ENCODE peak calls at places on chromosome 16, in six cellular contexts. U is endothelial cell of umbilical vein, V is HepG2, H is GM12878, T is NB4, L is K562. S is an unnamed sample.

GRCh38 chr16:28010671-28011070 is 52.8 kb downstream of the GSG1L start:
- DNase-seq in T (peak), L (no peak), U (no peak), H (no peak), V (no peak), S (no peak)

GRCh38 chr16:77881355-77882003 is 93.1 kb downstream of the VAT1L start:
- DNase-seq in U (no peak), H (no peak), V (no peak), T (no peak), L (no peak), S (no peak)

GRCh38 chr16:65384441-65384840 is 262.6 kb upstream of the CDH11 start:
- DNase-seq in L (no peak), V (no peak), H (no peak), T (peak), U (peak), S (no peak)

GRCh38 chr16:82638095-82638798 is 11.5 kb downstream of the CDH13 start:
- DNase-seq in V (no peak), T (no peak), U (peak), H (no peak), L (no peak), S (no peak)

GRCh38 chr16:27330542-27330941 is 16.8 kb downstream of the IL4R start:
- DNase-seq in L (no peak), U (peak), V (no peak), H (no peak), T (no peak), S (no peak)

GRCh38 chr16:46757339-46758050 is 9.4 kb upstream of the MYLK3 start:
- DNase-seq in L (peak), H (no peak), U (no peak), T (no peak), V (no peak), S (no peak)

GRCh38 chr16:56362706-56363105 is 62.6 kb downstream of the AMFR start:
- DNase-seq in V (no peak), H (no peak), T (no peak), U (no peak), L (no peak), S (no peak)

GRCh38 chr16:48444574-48444973 is 59.4 kb upstream of the SIAH1 start:
- DNase-seq in H (no peak), T (no peak), V (no peak), L (no peak), U (peak), S (peak)

GRCh38 chr16:280552-280951 is at the start of gene ARHGDIG:
- DNase-seq in L (no peak), T (no peak), H (no peak), U (no peak), V (no peak), S (no peak)

GRCh38 chr16:71247478-71247877 is 17.0 kb upstream of the HYDIN start:
- DNase-seq in L (no peak), H (no peak), U (no peak), V (no peak), T (no peak), S (no peak)

GRCh38 chr16:80009971-80010659 is 409.6 kb upstream of the MAF start:
- DNase-seq in U (no peak), V (no peak), H (no peak), T (no peak), L (no peak), S (no peak)

GRCh38 chr16:47977802-47978201 is 178.0 kb downstream of the ABCC12 start:
- DNase-seq in U (no peak), V (peak), T (no peak), L (no peak), H (no peak), S (no peak)

GRCh38 chr16:1361685-1362360 is 10.1 kb downstream of the GNPTG start:
- DNase-seq in V (no peak), L (no peak), H (no peak), U (no peak), T (no peak), S (no peak)

GRCh38 chr16:1362807-1363206 is 11.1 kb downstream of the GNPTG start:
- DNase-seq in T (no peak), V (no peak), L (no peak), U (no peak), H (no peak), S (no peak)

GRCh38 chr16:1364510-1364909 is 12.8 kb downstream of the GNPTG start:
- DNase-seq in T (no peak), U (no peak), H (no peak), L (no peak), V (no peak), S (no peak)

GRCh38 chr16:1366060-1366711 is 14.5 kb downstream of the GNPTG start:
- DNase-seq in T (peak), V (no peak), L (no peak), H (no peak), U (no peak), S (no peak)

GRCh38 chr16:1363501-1364041 is 11.8 kb downstream of the GNPTG start:
- DNase-seq in T (peak), H (no peak), V (peak), U (peak), L (peak), S (peak)
- TF ChIP-seq MYC in T (no peak), H (no peak), V (no peak), U (no peak), L (peak), S (no peak)

GRCh38 chr16:67463059-67463458 is 17.9 kb downstream of the ATP6V0D1 start:
- DNase-seq in U (no peak), L (no peak), V (no peak), H (no peak), T (no peak), S (no peak)
- TF ChIP-seq MYC in U (no peak), L (no peak), V (no peak), H (no peak), T (no peak), S (no peak)

GRCh38 chr16:13139661-13140241 is 238.4 kb downstream of the SHISA9 start:
- DNase-seq in T (no peak), U (no peak), H (no peak), L (no peak), V (no peak), S (no peak)

GRCh38 chr16:13138528-13138927 is 237.1 kb downstream of the SHISA9 start:
- DNase-seq in U (no peak), H (no peak), T (no peak), L (no peak), V (no peak), S (no peak)

GRCh38 chr16:13134843-13135242 is 233.4 kb downstream of the SHISA9 start:
- DNase-seq in V (no peak), U (no peak), T (no peak), H (no peak), L (no peak), S (peak)

GRCh38 chr16:13136896-13137295 is 235.5 kb downstream of the SHISA9 start:
- DNase-seq in H (no peak), U (no peak), T (no peak), L (no peak), V (no peak), S (no peak)
- TF ChIP-seq MYC in H (no peak), U (no peak), T (no peak), L (no peak), V (no peak), S (no peak)

GRCh38 chr16:15484662-15485061 is 50.3 kb downstream of the BMERB1 start:
- DNase-seq in V (peak), U (no peak), L (no peak), H (no peak), T (no peak), S (no peak)

GRCh38 chr16:15487336-15488284 is 53.2 kb downstream of the BMERB1 start:
- DNase-seq in L (peak), T (no peak), H (no peak), U (no peak), V (no peak), S (no peak)

GRCh38 chr16:15485175-15485574 is 50.8 kb downstream of the BMERB1 start:
- DNase-seq in U (no peak), T (no peak), H (no peak), L (no peak), V (no peak), S (no peak)

GRCh38 chr16:15489016-15489415 is 54.6 kb downstream of the BMERB1 start:
- DNase-seq in V (no peak), L (no peak), U (no peak), H (no peak), T (no peak), S (no peak)

DNA sequence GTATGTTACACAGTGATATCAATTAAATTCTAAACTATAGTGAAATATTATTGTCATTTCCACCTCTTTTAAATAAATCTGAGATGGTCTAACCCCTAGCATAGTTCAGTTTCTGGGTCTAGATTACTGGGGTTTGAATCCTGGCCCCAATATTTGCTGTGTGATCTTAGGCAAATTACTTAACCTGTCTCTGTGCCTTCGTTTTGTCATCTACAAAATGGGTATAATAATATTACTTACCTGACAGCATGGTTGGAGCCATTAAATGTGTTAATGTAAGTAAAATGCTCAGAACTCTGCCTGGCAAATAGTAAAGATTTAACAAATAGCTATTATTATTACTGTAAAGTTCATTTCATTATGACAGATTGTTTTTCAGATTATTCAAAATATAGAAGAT is 52.3 kb downstream of the BMERB1 start:
- DNase-seq in L (no peak), V (no peak), T (no peak), H (no peak), U (no peak), S (no peak)
- TF ChIP-seq MYC in L (no peak), V (no peak), T (no peak), H (no peak), U (no peak), S (no peak)

GRCh38 chr16:29151317-29151716 is 166.5 kb downstream of the LAT start:
- DNase-seq in V (peak), U (no peak), T (no peak), L (no peak), H (no peak), S (no peak)

GRCh38 chr16:29158031-29158430 is 173.2 kb downstream of the LAT start:
- DNase-seq in U (no peak), V (no peak), H (no peak), T (no peak), L (no peak), S (no peak)

GRCh38 chr16:29154100-29154499 is 169.2 kb downstream of the LAT start:
- DNase-seq in L (no peak), U (no peak), T (no peak), H (no peak), V (no peak), S (no peak)

GRCh38 chr16:29156511-29156910 is 171.7 kb downstream of the LAT start:
- DNase-seq in T (no peak), L (no peak), U (no peak), H (no peak), V (no peak), S (no peak)

DNA sequence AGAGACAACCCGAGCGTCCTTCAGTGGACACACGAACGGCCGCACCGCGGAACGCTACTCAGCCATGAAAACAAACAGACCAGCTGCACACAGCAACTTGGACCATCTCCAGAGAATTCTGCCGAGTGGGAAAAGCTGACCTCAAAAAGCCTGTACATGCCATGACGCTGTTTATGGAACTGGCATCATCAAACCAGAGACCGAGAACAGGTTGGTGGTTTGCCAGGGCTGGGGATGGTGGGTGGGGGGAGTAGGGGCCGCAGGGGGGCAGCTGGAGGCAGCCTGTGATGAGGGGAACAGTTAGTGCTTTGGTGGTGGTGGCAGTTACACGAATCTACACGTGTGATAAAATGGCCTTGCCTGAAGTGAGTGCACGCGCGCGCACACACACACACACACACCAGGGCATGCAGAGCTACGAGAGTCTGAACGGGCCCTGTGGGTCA is 169.8 kb downstream of the LAT start:
- DNase-seq in L (no peak), T (no peak), V (no peak), H (no peak), U (no peak), S (no peak)
- TF ChIP-seq MYC in L (no peak), T (no peak), V (no peak), H (no peak), U (no peak), S (no peak)

GRCh38 chr16:85490971-85491771 is 122.0 kb upstream of the GSE1 start:
- DNase-seq in H (no peak), V (peak), L (peak), U (no peak), T (peak), S (peak)
- TF ChIP-seq MYC in H (no peak), V (no peak), L (peak), U (no peak), T (no peak), S (no peak)

GRCh38 chr16:52498640-52499039 is 48.3 kb downstream of the TOX3 start:
- DNase-seq in U (no peak), T (no peak), H (no peak), L (no peak), V (no peak), S (no peak)
- TF ChIP-seq MYC in U (no peak), T (no peak), H (no peak), L (no peak), V (no peak), S (no peak)

S was measured in A549.